ENCODE peak calls at places on chromosomes 7 and 10, in eight cellular contexts. A is amniotic stem cell; V is NCI-H446; R is MCF 10A; C is PC-3; O is AG08396; D is GM13976; G is activated naive CD8-positive, alpha-beta T cell treated with anti-CD3 and anti-CD28 coated beads, Interleukin-2, amount 50 U/mL, for 24 hours. M is an unnamed sample.

GRCh38 chr7:137272249-137272648 is 71.3 kb downstream of the PTN start:
- DNase-seq in A (no peak), V (no peak), R (no peak), C (no peak), O (no peak), D (no peak), G (no peak), M (no peak)

GRCh38 chr7:100544949-100545635 is 6.1 kb downstream of the AGFG2 start:
- DNase-seq in A (no peak), V (no peak), R (peak), C (peak), O (no peak), D (peak), G (no peak), M (no peak)

GRCh38 chr7:7793921-7794320 is 75.5 kb upstream of the RPA3 start:
- DNase-seq in A (no peak), V (peak), R (no peak), C (no peak), O (no peak), D (no peak), G (no peak), M (no peak)

GRCh38 chr7:816751-817671 is 15.3 kb upstream of the SUN1 start:
- DNase-seq in A (no peak), V (peak), R (peak), C (peak), O (peak), D (peak), G (peak), M (no peak)

GRCh38 chr7:27515933-27516332 is 146.8 kb downstream of the HIBADH start:
- DNase-seq in A (no peak), V (no peak), R (no peak), C (peak), O (no peak), D (no peak), G (no peak), M (no peak)

GRCh38 chr10:68099736-68100135 is 9.6 kb upstream of the MYPN start:
- DNase-seq in A (no peak), V (no peak), R (peak), C (no peak), O (peak), D (no peak), G (no peak), M (no peak)

GRCh38 chr7:3042861-3043489 is 692 bp downstream of the CARD11 start:
- DNase-seq in A (no peak), V (no peak), R (no peak), C (peak), O (no peak), D (peak), G (peak), M (peak)

GRCh38 chr7:123601530-123601929 is at the start of gene ASB15:
- DNase-seq in A (no peak), V (no peak), R (no peak), C (no peak), O (no peak), D (no peak), G (no peak), M (no peak)

GRCh38 chr7:815284-816216 is 16.7 kb upstream of the SUN1 start:
- DNase-seq in A (no peak), V (peak), R (no peak), C (peak), O (no peak), D (peak), G (peak), M (peak)

GRCh38 chr7:104883248-104883717 is 130.7 kb upstream of the KMT2E start:
- DNase-seq in A (no peak), V (no peak), R (no peak), C (no peak), O (no peak), D (no peak), G (no peak), M (no peak)

GRCh38 chr7:77867208-77867915 is 68.8 kb downstream of the PHTF2 start:
- DNase-seq in A (no peak), V (no peak), R (no peak), C (peak), O (no peak), D (no peak), G (no peak), M (no peak)

GRCh38 chr10:130300608-130301025 is 164.4 kb downstream of the GLRX3 start:
- DNase-seq in A (no peak), V (peak), R (no peak), C (no peak), O (no peak), D (no peak), G (peak), M (no peak)

GRCh38 chr7:27129729-27130539 is 623 bp downstream of the HOXA4 start:
- DNase-seq in A (no peak), V (no peak), R (no peak), C (peak), O (peak), D (no peak), G (no peak), M (no peak)

GRCh38 chr10:126135939-126136595 is 239.7 kb downstream of the FANK1 start:
- DNase-seq in A (no peak), V (no peak), R (no peak), C (no peak), O (no peak), D (no peak), G (no peak), M (no peak)

GRCh38 chr10:115514895-115515294 is 421.7 kb downstream of the ATRNL1 start:
- DNase-seq in A (no peak), V (no peak), R (no peak), C (no peak), O (no peak), D (no peak), G (no peak), M (no peak)

GRCh38 chr7:141369422-141369821 is 181.8 kb upstream of the AGK start:
- DNase-seq in A (no peak), V (peak), R (no peak), C (no peak), O (no peak), D (no peak), G (no peak), M (no peak)

GRCh38 chr10:70576803-70577517 is 25.6 kb downstream of the PRF1 start:
- DNase-seq in A (no peak), V (no peak), R (peak), C (peak), O (peak), D (no peak), G (no peak), M (no peak)

GRCh38 chr10:103692421-103693069 is 162.8 kb downstream of the SH3PXD2A start:
- DNase-seq in A (no peak), V (no peak), R (no peak), C (no peak), O (no peak), D (peak), G (peak), M (peak)

GRCh38 chr10:123655763-123656162 is 10.4 kb upstream of the GPR26 start:
- DNase-seq in A (no peak), V (no peak), R (no peak), C (no peak), O (no peak), D (no peak), G (no peak), M (no peak)

GRCh38 chr7:40646717-40647116 is 511.9 kb downstream of the SUGCT start:
- DNase-seq in A (no peak), V (no peak), R (no peak), C (no peak), O (no peak), D (no peak), G (no peak), M (no peak)

GRCh38 chr10:116961305-116962251 is 43.4 kb downstream of the SHTN1 start:
- DNase-seq in A (no peak), V (peak), R (no peak), C (no peak), O (no peak), D (no peak), G (no peak), M (peak)

GRCh38 chr10:122240401-122240800 is 30.7 kb upstream of the BTBD16 start:
- DNase-seq in A (no peak), V (no peak), R (no peak), C (no peak), O (no peak), D (no peak), G (no peak), M (no peak)

GRCh38 chr7:126689037-126689436 is 563.7 kb downstream of the GRM8 start:
- DNase-seq in A (no peak), V (no peak), R (peak), C (no peak), O (no peak), D (no peak), G (no peak), M (no peak)